ENCODE peak calls at places on chromosomes 5 and 9, in six cellular contexts. One of them, this sample, is unnamed.
A peak's percentile ranks its signal among the peaks of the same experiment; 100 is the strongest.

GRCh38 chr9:93237535-93237934 is 53.6 kb downstream of the WNK2 start:
- DNase-seq in effector memory CD4-positive, alpha-beta T cell: no peak
- DNase-seq in spleen: no peak
- DNase-seq in CD8-positive, alpha-beta T cell: no peak
- DNase-seq in transverse colon: no peak
- DNase-seq in SJSA1: no peak
- DNase-seq in this sample: no peak

GRCh38 chr9:35560625-35561337 is 44.3 kb upstream of the TESK1 start:
- DNase-seq in transverse colon: no peak
- DNase-seq in spleen: no peak
- DNase-seq in CD8-positive, alpha-beta T cell: no peak
- DNase-seq in effector memory CD4-positive, alpha-beta T cell: no peak
- DNase-seq in SJSA1: no peak
- DNase-seq in this sample: no peak

GRCh38 chr5:117713585-117714198 is 1139.1 kb upstream of the SEMA6A start:
- DNase-seq in CD8-positive, alpha-beta T cell: no peak
- DNase-seq in transverse colon: no peak
- DNase-seq in SJSA1: no peak
- DNase-seq in effector memory CD4-positive, alpha-beta T cell: no peak
- DNase-seq in spleen: no peak
- DNase-seq in this sample: no peak

GRCh38 chr5:151020304-151021031 is at the start of gene GPX3:
- DNase-seq in effector memory CD4-positive, alpha-beta T cell: no peak
- DNase-seq in CD8-positive, alpha-beta T cell: peak; percentile 18
- DNase-seq in SJSA1: peak; percentile 74
- DNase-seq in spleen: peak; percentile 93
- DNase-seq in transverse colon: peak; percentile 87
- DNase-seq in this sample: peak; percentile 92

GRCh38 chr9:29439961-29440360 is 1866.7 kb upstream of the C9orf72 start:
- DNase-seq in spleen: no peak
- DNase-seq in effector memory CD4-positive, alpha-beta T cell: no peak
- DNase-seq in transverse colon: no peak
- DNase-seq in CD8-positive, alpha-beta T cell: no peak
- DNase-seq in SJSA1: no peak
- DNase-seq in this sample: no peak

GRCh38 chr5:3311443-3311842 is 284.2 kb upstream of the IRX1 start:
- DNase-seq in SJSA1: no peak
- DNase-seq in spleen: no peak
- DNase-seq in CD8-positive, alpha-beta T cell: no peak
- DNase-seq in transverse colon: no peak
- DNase-seq in effector memory CD4-positive, alpha-beta T cell: no peak
- DNase-seq in this sample: no peak

GRCh38 chr5:92944903-92945629 is 636.0 kb downstream of the NR2F1-AS1 start:
- DNase-seq in spleen: no peak
- DNase-seq in effector memory CD4-positive, alpha-beta T cell: no peak
- DNase-seq in transverse colon: no peak
- DNase-seq in SJSA1: peak; percentile 33
- DNase-seq in CD8-positive, alpha-beta T cell: no peak
- DNase-seq in this sample: no peak

GRCh38 chr5:121377446-121377845 is 474.2 kb upstream of the FTMT start:
- DNase-seq in CD8-positive, alpha-beta T cell: no peak
- DNase-seq in spleen: no peak
- DNase-seq in transverse colon: no peak
- DNase-seq in effector memory CD4-positive, alpha-beta T cell: no peak
- DNase-seq in SJSA1: no peak
- DNase-seq in this sample: no peak

GRCh38 chr9:130028493-130029222 is 14.3 kb downstream of the FNBP1 start:
- DNase-seq in SJSA1: no peak
- DNase-seq in effector memory CD4-positive, alpha-beta T cell: no peak
- DNase-seq in CD8-positive, alpha-beta T cell: no peak
- DNase-seq in spleen: no peak
- DNase-seq in transverse colon: no peak
- DNase-seq in this sample: no peak

GRCh38 chr5:1007221-1007680 is 1.4 kb upstream of the NKD2 start:
- DNase-seq in transverse colon: peak; percentile 4
- DNase-seq in effector memory CD4-positive, alpha-beta T cell: no peak
- DNase-seq in SJSA1: no peak
- DNase-seq in CD8-positive, alpha-beta T cell: no peak
- DNase-seq in spleen: peak; percentile 48
- DNase-seq in this sample: peak; percentile 6

DNA sequence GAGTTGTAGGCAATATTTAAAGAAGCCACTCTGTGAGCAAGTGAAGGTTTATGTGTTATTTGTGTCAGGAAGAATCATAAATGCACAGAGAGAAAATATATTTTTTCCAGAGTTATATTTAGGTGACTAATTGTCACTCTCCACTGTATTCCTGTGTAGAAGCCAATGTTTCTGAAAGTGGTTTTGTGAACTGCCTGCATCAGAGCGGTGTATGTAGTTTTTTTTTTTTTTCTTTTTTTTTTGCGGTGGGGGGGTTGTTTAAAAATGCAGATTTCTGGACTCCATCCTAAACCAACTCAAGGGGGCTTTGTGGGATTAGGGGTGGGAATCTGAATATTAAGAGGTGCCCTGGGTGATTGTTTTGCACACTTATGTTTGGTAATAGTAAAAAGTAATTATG is 103.4 kb downstream of the GDNF start:
- DNase-seq in SJSA1: no peak
- DNase-seq in CD8-positive, alpha-beta T cell: no peak
- DNase-seq in spleen: no peak
- DNase-seq in effector memory CD4-positive, alpha-beta T cell: no peak
- DNase-seq in transverse colon: no peak
- DNase-seq in this sample: no peak
- H3K4me1 ChIP-seq in SJSA1: peaks cover 35% of the 10 kb centered on the region
- H3K4me1 ChIP-seq in CD8-positive, alpha-beta T cell: no peaks in the 10 kb centered on the region
- H3K4me1 ChIP-seq in spleen: peaks cover 30% of the 10 kb centered on the region
- H3K4me1 ChIP-seq in effector memory CD4-positive, alpha-beta T cell: no peaks in the 10 kb centered on the region
- H3K4me1 ChIP-seq in transverse colon: no peaks in the 10 kb centered on the region
- H3K4me1 ChIP-seq in this sample: peaks cover 4% of the 10 kb centered on the region

DNA sequence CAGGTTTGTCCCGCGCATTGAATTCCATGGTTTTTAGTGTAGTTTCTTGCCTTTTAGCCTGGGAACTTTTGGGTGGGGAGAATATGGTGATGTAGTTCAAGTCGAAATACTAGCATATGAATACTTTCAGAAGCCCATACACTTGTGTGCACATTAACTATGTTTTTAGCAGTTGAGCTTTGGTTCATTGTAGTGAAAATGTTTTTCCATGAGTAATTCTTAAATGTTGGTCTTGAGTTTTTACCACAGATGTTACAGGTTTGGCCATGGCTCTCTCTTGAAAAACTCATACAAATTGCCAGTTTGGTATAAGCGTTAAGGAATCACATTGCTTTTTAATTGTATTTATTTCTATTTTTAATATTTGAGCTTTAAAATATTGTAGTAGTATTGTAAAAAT is 45.6 kb downstream of the TRIO start:
- DNase-seq in spleen: no peak
- DNase-seq in effector memory CD4-positive, alpha-beta T cell: no peak
- DNase-seq in transverse colon: no peak
- DNase-seq in SJSA1: no peak
- DNase-seq in CD8-positive, alpha-beta T cell: no peak
- DNase-seq in this sample: no peak
- H3K4me1 ChIP-seq in spleen: peaks cover 92% of the 10 kb centered on the region
- H3K4me1 ChIP-seq in effector memory CD4-positive, alpha-beta T cell: no peaks in the 10 kb centered on the region
- H3K4me1 ChIP-seq in transverse colon: peaks cover 11% of the 10 kb centered on the region
- H3K4me1 ChIP-seq in SJSA1: peaks cover 93% of the 10 kb centered on the region
- H3K4me1 ChIP-seq in CD8-positive, alpha-beta T cell: no peaks in the 10 kb centered on the region
- H3K4me1 ChIP-seq in this sample: peaks cover 35% of the 10 kb centered on the region

GRCh38 chr5:143062379-143062778 is 292.2 kb downstream of the ARHGAP26 start:
- DNase-seq in CD8-positive, alpha-beta T cell: no peak
- DNase-seq in spleen: no peak
- DNase-seq in transverse colon: no peak
- DNase-seq in effector memory CD4-positive, alpha-beta T cell: no peak
- DNase-seq in SJSA1: no peak
- DNase-seq in this sample: no peak

GRCh38 chr5:143060018-143060417 is 289.8 kb downstream of the ARHGAP26 start:
- DNase-seq in SJSA1: peak; percentile 64
- DNase-seq in transverse colon: no peak
- DNase-seq in effector memory CD4-positive, alpha-beta T cell: no peak
- DNase-seq in spleen: no peak
- DNase-seq in CD8-positive, alpha-beta T cell: no peak
- DNase-seq in this sample: no peak

GRCh38 chr5:143059355-143059754 is 289.2 kb downstream of the ARHGAP26 start:
- DNase-seq in SJSA1: peak; percentile 41
- DNase-seq in effector memory CD4-positive, alpha-beta T cell: no peak
- DNase-seq in spleen: no peak
- DNase-seq in transverse colon: no peak
- DNase-seq in CD8-positive, alpha-beta T cell: no peak
- DNase-seq in this sample: no peak

GRCh38 chr5:143063175-143063970 is 293.2 kb downstream of the ARHGAP26 start:
- DNase-seq in transverse colon: no peak
- DNase-seq in spleen: no peak
- DNase-seq in SJSA1: no peak
- DNase-seq in effector memory CD4-positive, alpha-beta T cell: no peak
- DNase-seq in CD8-positive, alpha-beta T cell: no peak
- DNase-seq in this sample: no peak

GRCh38 chr5:143061161-143061945 is 291.2 kb downstream of the ARHGAP26 start:
- DNase-seq in SJSA1: peak; percentile 86
- DNase-seq in CD8-positive, alpha-beta T cell: no peak
- DNase-seq in effector memory CD4-positive, alpha-beta T cell: no peak
- DNase-seq in spleen: no peak
- DNase-seq in transverse colon: no peak
- DNase-seq in this sample: no peak
- H3K4me1 ChIP-seq in SJSA1: peaks cover 80% of the 10 kb centered on the region
- H3K4me1 ChIP-seq in CD8-positive, alpha-beta T cell: no peaks in the 10 kb centered on the region
- H3K4me1 ChIP-seq in effector memory CD4-positive, alpha-beta T cell: no peaks in the 10 kb centered on the region
- H3K4me1 ChIP-seq in spleen: peaks cover 42% of the 10 kb centered on the region
- H3K4me1 ChIP-seq in transverse colon: peaks cover 6% of the 10 kb centered on the region
- H3K4me1 ChIP-seq in this sample: peaks cover 4% of the 10 kb centered on the region

GRCh38 chr5:172687983-172688734 is 47.1 kb downstream of the NEURL1B start:
- DNase-seq in spleen: peak; percentile 66
- DNase-seq in SJSA1: no peak
- DNase-seq in transverse colon: peak; percentile 61
- DNase-seq in effector memory CD4-positive, alpha-beta T cell: no peak
- DNase-seq in CD8-positive, alpha-beta T cell: no peak
- DNase-seq in this sample: no peak

GRCh38 chr5:172685036-172685435 is 44.0 kb downstream of the NEURL1B start:
- DNase-seq in transverse colon: no peak
- DNase-seq in CD8-positive, alpha-beta T cell: no peak
- DNase-seq in spleen: peak; percentile 4
- DNase-seq in effector memory CD4-positive, alpha-beta T cell: no peak
- DNase-seq in SJSA1: no peak
- DNase-seq in this sample: no peak

GRCh38 chr5:172686539-172687390 is 45.7 kb downstream of the NEURL1B start:
- DNase-seq in CD8-positive, alpha-beta T cell: no peak
- DNase-seq in spleen: peak; percentile 70
- DNase-seq in effector memory CD4-positive, alpha-beta T cell: no peak
- DNase-seq in transverse colon: no peak
- DNase-seq in SJSA1: no peak
- DNase-seq in this sample: no peak

GRCh38 chr5:172683696-172684464 is 42.8 kb downstream of the NEURL1B start:
- DNase-seq in spleen: peak; percentile 80
- DNase-seq in effector memory CD4-positive, alpha-beta T cell: peak; percentile 33
- DNase-seq in CD8-positive, alpha-beta T cell: peak; percentile 60
- DNase-seq in SJSA1: no peak
- DNase-seq in transverse colon: no peak
- DNase-seq in this sample: no peak

GRCh38 chr5:172686111-172686510 is 45.0 kb downstream of the NEURL1B start:
- DNase-seq in transverse colon: no peak
- DNase-seq in spleen: peak; percentile 56
- DNase-seq in effector memory CD4-positive, alpha-beta T cell: no peak
- DNase-seq in SJSA1: no peak
- DNase-seq in CD8-positive, alpha-beta T cell: no peak
- DNase-seq in this sample: no peak
- H3K4me1 ChIP-seq in transverse colon: peaks cover 24% of the 10 kb centered on the region
- H3K4me1 ChIP-seq in spleen: peaks cover 18% of the 10 kb centered on the region
- H3K4me1 ChIP-seq in effector memory CD4-positive, alpha-beta T cell: no peaks in the 10 kb centered on the region
- H3K4me1 ChIP-seq in SJSA1: no peaks in the 10 kb centered on the region
- H3K4me1 ChIP-seq in CD8-positive, alpha-beta T cell: peaks cover 11% of the 10 kb centered on the region
- H3K4me1 ChIP-seq in this sample: peaks cover 28% of the 10 kb centered on the region

GRCh38 chr9:137422668-137423000 is 328 bp downstream of the EXD3 start:
- DNase-seq in spleen: peak; percentile 88
- DNase-seq in CD8-positive, alpha-beta T cell: no peak
- DNase-seq in effector memory CD4-positive, alpha-beta T cell: no peak
- DNase-seq in SJSA1: peak; percentile 51
- DNase-seq in transverse colon: peak; percentile 46
- DNase-seq in this sample: no peak

GRCh38 chr9:137423810-137424291 is 658 bp downstream of the NOXA1 start:
- DNase-seq in SJSA1: no peak
- DNase-seq in effector memory CD4-positive, alpha-beta T cell: no peak
- DNase-seq in spleen: peak; percentile 87
- DNase-seq in CD8-positive, alpha-beta T cell: no peak
- DNase-seq in transverse colon: peak; percentile 81
- DNase-seq in this sample: peak; percentile 80

GRCh38 chr9:137421838-137422667 is 909 bp downstream of the EXD3 start:
- DNase-seq in transverse colon: no peak
- DNase-seq in spleen: no peak
- DNase-seq in effector memory CD4-positive, alpha-beta T cell: no peak
- DNase-seq in SJSA1: peak; percentile 12
- DNase-seq in CD8-positive, alpha-beta T cell: no peak
- DNase-seq in this sample: no peak

GRCh38 chr9:137426018-137426681 is 3.0 kb downstream of the NOXA1 start:
- DNase-seq in effector memory CD4-positive, alpha-beta T cell: no peak
- DNase-seq in CD8-positive, alpha-beta T cell: no peak
- DNase-seq in SJSA1: no peak
- DNase-seq in spleen: peak; percentile 74
- DNase-seq in transverse colon: no peak
- DNase-seq in this sample: no peak

DNA sequence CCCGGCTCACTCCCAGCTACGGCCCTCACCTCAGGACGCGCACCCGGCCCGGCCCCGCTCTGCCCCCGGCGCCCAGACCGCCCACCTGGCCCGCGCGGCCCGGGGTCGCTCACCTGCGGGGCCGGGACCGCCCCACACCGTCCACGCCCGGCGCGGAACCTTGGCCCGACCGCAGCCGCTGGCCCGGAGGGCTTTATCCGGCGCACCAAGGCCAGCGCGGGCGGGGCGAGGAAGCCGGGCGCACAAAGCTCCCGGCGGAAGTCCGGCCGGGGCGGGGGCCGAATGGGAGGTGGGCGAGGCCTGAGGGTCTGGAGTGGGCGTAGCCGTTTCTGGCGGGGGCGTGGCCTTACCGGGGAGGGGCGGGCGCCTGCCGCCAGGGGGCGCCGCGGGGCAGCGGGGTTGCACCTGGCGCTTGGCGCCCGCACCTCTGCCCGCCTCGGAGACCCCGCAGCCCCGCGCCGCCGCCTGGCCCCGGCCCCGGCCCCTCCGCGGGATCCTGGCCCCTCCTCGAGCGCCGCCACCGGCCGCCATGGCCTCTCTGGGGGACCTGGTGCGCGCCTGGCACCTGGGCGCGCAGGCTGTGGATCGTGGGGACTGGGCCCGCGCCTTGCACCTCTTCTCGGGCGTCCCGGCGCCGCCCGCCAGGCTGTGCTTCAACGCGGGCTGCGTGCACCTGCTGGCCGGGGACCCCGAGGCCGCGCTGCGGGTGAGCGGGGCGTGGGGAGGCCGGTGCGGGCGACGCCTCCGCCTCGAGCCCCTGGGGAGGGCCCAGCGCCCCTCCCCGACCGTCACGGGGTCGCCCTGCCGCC is at the start of the genes EXD3 and NOXA1:
- DNase-seq in effector memory CD4-positive, alpha-beta T cell: peak; percentile 86
- DNase-seq in CD8-positive, alpha-beta T cell: peak; percentile 93
- DNase-seq in SJSA1: peak; percentile 46
- DNase-seq in spleen: peak; percentile 98
- DNase-seq in transverse colon: peak; percentile 97
- DNase-seq in this sample: peak; percentile 95
- H3K4me1 ChIP-seq in effector memory CD4-positive, alpha-beta T cell: peaks cover 12% of the 10 kb centered on the region
- H3K4me1 ChIP-seq in CD8-positive, alpha-beta T cell: peaks cover 17% of the 10 kb centered on the region
- H3K4me1 ChIP-seq in SJSA1: peaks cover 14% of the 10 kb centered on the region
- H3K4me1 ChIP-seq in spleen: peaks cover 58% of the 10 kb centered on the region
- H3K4me1 ChIP-seq in transverse colon: peaks cover 6% of the 10 kb centered on the region
- H3K4me1 ChIP-seq in this sample: peaks cover 15% of the 10 kb centered on the region

This sample was measured in ascending aorta.